ENCODE peak calls at places on chromosomes 7 and 10, in seven cellular contexts. X is ascending aorta, S is endothelial cell of umbilical vein, L is iPS-NIHi11, W is fibroblast of lung, U is glomerular endothelial cell, Y is OCI-M1. E is an unnamed sample.

GRCh38 chr10:104307576-104308438 is 30.5 kb downstream of the ITPRIP start:
- DNase-seq in X (peak; percentile 63), L (no peak), Y (no peak), U (no peak), W (peak; percentile 62), S (no peak), E (no peak)

GRCh38 chr10:44673245-44673999 is 237.7 kb upstream of the TMEM72 start:
- DNase-seq in L (no peak), S (no peak), X (no peak), Y (no peak), U (no peak), W (no peak), E (no peak)

GRCh38 chr7:4751398-4751947 is 23.9 kb upstream of the AP5Z1 start:
- DNase-seq in X (no peak), U (no peak), S (no peak), L (no peak), Y (no peak), W (no peak), E (no peak)

GRCh38 chr7:157080111-157080730 is 58.5 kb upstream of the UBE3C start:
- DNase-seq in W (no peak), S (no peak), X (peak; percentile 58), L (peak; percentile 2), Y (no peak), U (no peak), E (no peak)

GRCh38 chr10:43856299-43856698 is 207.6 kb upstream of the ZNF32 start:
- DNase-seq in W (no peak), L (no peak), Y (no peak), X (no peak), U (no peak), S (no peak), E (no peak)

GRCh38 chr7:141073641-141074161 is at the start of gene TMEM178B:
- DNase-seq in Y (no peak), U (no peak), X (no peak), S (no peak), L (peak; percentile 49), W (no peak), E (no peak)

GRCh38 chr7:50660830-50661175 is 95.6 kb upstream of the DDC start:
- DNase-seq in S (no peak), X (peak; percentile 43), U (no peak), Y (no peak), L (no peak), W (no peak), E (no peak)

GRCh38 chr10:42973870-42974692 is 102.8 kb upstream of the RET start:
- DNase-seq in X (peak; percentile 49), W (no peak), L (peak; percentile 5), S (no peak), U (no peak), Y (no peak), E (no peak)

GRCh38 chr10:124086787-124087671 is 6.4 kb downstream of the CHST15 start:
- DNase-seq in S (no peak), W (no peak), L (no peak), U (no peak), X (no peak), Y (peak; percentile 18), E (no peak)

GRCh38 chr10:11874568-11875182 is 51.5 kb downstream of the PROSER2 start:
- DNase-seq in Y (peak; percentile 99), X (no peak), W (peak; percentile 31), L (peak; percentile 82), S (peak; percentile 14), U (no peak), E (no peak)

GRCh38 chr10:30324448-30325110 is 24.5 kb downstream of the MTPAP start:
- DNase-seq in W (no peak), L (no peak), S (no peak), U (no peak), X (no peak), Y (no peak), E (no peak)

GRCh38 chr10:28678687-28679457 is 1.6 kb downstream of the BAMBI start:
- DNase-seq in W (peak; percentile 61), U (no peak), X (no peak), L (no peak), Y (peak; percentile 69), S (peak; percentile 49), E (no peak)

GRCh38 chr10:132690401-132690800 is 95.5 kb downstream of the NKX6-2 start:
- DNase-seq in Y (no peak), S (no peak), X (peak; percentile 30), L (no peak), W (no peak), U (no peak), E (no peak)

GRCh38 chr7:132544999-132545398 is 31.3 kb downstream of the PLXNA4 start:
- DNase-seq in L (peak; percentile 38), U (no peak), S (no peak), X (no peak), Y (no peak), W (no peak), E (no peak)

GRCh38 chr7:117755136-117755535 is 118.1 kb downstream of the CTTNBP2 start:
- DNase-seq in Y (no peak), L (no peak), S (no peak), X (no peak), W (no peak), U (no peak), E (no peak)

GRCh38 chr7:112067609-112068540 is 138.3 kb downstream of the DOCK4 start:
- DNase-seq in Y (no peak), U (no peak), W (peak; percentile 36), L (peak; percentile 16), X (no peak), S (no peak), E (no peak)

GRCh38 chr7:116571037-116571436 is 46.2 kb downstream of the CAV1 start:
- DNase-seq in X (no peak), Y (no peak), U (no peak), S (peak; percentile 92), W (peak; percentile 91), L (no peak), E (no peak)

GRCh38 chr7:142323706-142324105 is 65.8 kb upstream of the PRSS58 start:
- DNase-seq in W (no peak), X (no peak), L (peak; percentile 86), S (no peak), Y (peak; percentile 45), U (no peak), E (peak; percentile 37)